ENCODE peak calls at places on chromosomes 11 and 22, in five cellular contexts. One of them, this sample, is unnamed. For H3K4me1, the result is how much of the 10 kb centered on the place peaks cover.

GRCh38 chr11:61967924-61968757 is 707 bp upstream of the FTH1 start:
- DNase-seq in K562: peak
- DNase-seq in SK-N-SH: peak
- DNase-seq in HepG2: peak
- DNase-seq in H1: no peak
- DNase-seq in this sample: no peak

GRCh38 chr11:74412733-74413359 is 14.6 kb upstream of the PGM2L1 start:
- DNase-seq in K562: no peak
- DNase-seq in SK-N-SH: no peak
- DNase-seq in HepG2: no peak
- DNase-seq in H1: no peak
- DNase-seq in this sample: no peak

GRCh38 chr22:23509571-23510302 is 70.4 kb downstream of the IGLL1 start:
- DNase-seq in K562: no peak
- DNase-seq in SK-N-SH: no peak
- DNase-seq in HepG2: no peak
- DNase-seq in H1: no peak
- DNase-seq in this sample: no peak

GRCh38 chr11:98227266-98227665 is 793.5 kb upstream of the CNTN5 start:
- DNase-seq in K562: no peak
- DNase-seq in SK-N-SH: no peak
- DNase-seq in HepG2: no peak
- DNase-seq in H1: no peak
- DNase-seq in this sample: no peak

GRCh38 chr11:35487532-35488078 is 37.8 kb downstream of the PAMR1 start:
- DNase-seq in K562: peak
- DNase-seq in SK-N-SH: peak
- DNase-seq in HepG2: peak
- DNase-seq in H1: peak
- DNase-seq in this sample: no peak

GRCh38 chr11:80424012-80424695 is 983.3 kb upstream of the TENM4 start:
- DNase-seq in K562: no peak
- DNase-seq in SK-N-SH: no peak
- DNase-seq in HepG2: no peak
- DNase-seq in H1: no peak
- DNase-seq in this sample: no peak

GRCh38 chr11:125724125-125724524 is 22.0 kb upstream of the PATE1 start:
- DNase-seq in K562: peak
- DNase-seq in SK-N-SH: no peak
- DNase-seq in HepG2: peak
- DNase-seq in H1: no peak
- DNase-seq in this sample: peak

GRCh38 chr11:69648679-69649575 is 8.0 kb downstream of the CCND1 start:
- DNase-seq in K562: no peak
- DNase-seq in SK-N-SH: no peak
- DNase-seq in HepG2: no peak
- DNase-seq in H1: no peak
- DNase-seq in this sample: no peak

GRCh38 chr11:32960553-32961164 is 55.0 kb upstream of the DEPDC7 start:
- DNase-seq in K562: peak
- DNase-seq in SK-N-SH: peak
- DNase-seq in HepG2: peak
- DNase-seq in H1: no peak
- DNase-seq in this sample: peak

GRCh38 chr11:65649656-65650546 is 12.0 kb downstream of the SIPA1 start:
- DNase-seq in K562: no peak
- DNase-seq in SK-N-SH: no peak
- DNase-seq in HepG2: no peak
- DNase-seq in H1: no peak
- DNase-seq in this sample: no peak

GRCh38 chr22:41598081-41598480 is 8.4 kb upstream of the PMM1 start:
- DNase-seq in K562: peak
- DNase-seq in SK-N-SH: no peak
- DNase-seq in HepG2: no peak
- DNase-seq in H1: no peak
- DNase-seq in this sample: no peak

GRCh38 chr11:9273430-9274336 is 8.5 kb upstream of the DENND5A start:
- DNase-seq in K562: no peak
- DNase-seq in SK-N-SH: no peak
- DNase-seq in HepG2: no peak
- DNase-seq in H1: no peak
- DNase-seq in this sample: no peak

GRCh38 chr11:78223320-78223954 is 34.7 kb downstream of the USP35 start:
- DNase-seq in K562: no peak
- DNase-seq in SK-N-SH: no peak
- DNase-seq in HepG2: no peak
- DNase-seq in H1: no peak
- DNase-seq in this sample: no peak

GRCh38 chr22:40224702-40225101 is 47.0 kb downstream of the TNRC6B start:
- DNase-seq in K562: no peak
- DNase-seq in SK-N-SH: no peak
- DNase-seq in HepG2: no peak
- DNase-seq in H1: no peak
- DNase-seq in this sample: no peak

GRCh38 chr11:119368121-119369034 is 13.1 kb downstream of the USP2 start:
- DNase-seq in K562: peak
- DNase-seq in SK-N-SH: peak
- DNase-seq in HepG2: peak
- DNase-seq in H1: no peak
- DNase-seq in this sample: no peak

GRCh38 chr11:7490054-7490453 is 4.7 kb downstream of the OLFML1 start:
- DNase-seq in K562: no peak
- DNase-seq in SK-N-SH: no peak
- DNase-seq in HepG2: no peak
- DNase-seq in H1: no peak
- DNase-seq in this sample: no peak

GRCh38 chr11:83521647-83522596 is 235.8 kb upstream of the CCDC90B start:
- DNase-seq in K562: peak
- DNase-seq in SK-N-SH: peak
- DNase-seq in HepG2: peak
- DNase-seq in H1: no peak
- DNase-seq in this sample: no peak

GRCh38 chr11:57180141-57180561 is 1.6 kb upstream of the LRRC55 start:
- DNase-seq in K562: no peak
- DNase-seq in SK-N-SH: no peak
- DNase-seq in HepG2: no peak
- DNase-seq in H1: peak
- DNase-seq in this sample: no peak

GRCh38 chr22:46064236-46064965 is 85.9 kb upstream of the PPARA start:
- DNase-seq in K562: no peak
- DNase-seq in SK-N-SH: peak
- DNase-seq in HepG2: no peak
- DNase-seq in H1: no peak
- DNase-seq in this sample: no peak

GRCh38 chr11:113664981-113665710 is 41.0 kb downstream of the TMPRSS5 start:
- DNase-seq in K562: peak
- DNase-seq in SK-N-SH: no peak
- DNase-seq in HepG2: peak
- DNase-seq in H1: no peak
- DNase-seq in this sample: no peak

GRCh38 chr22:39727541-39727940 is 157.0 kb downstream of the CACNA1I start:
- DNase-seq in K562: no peak
- DNase-seq in SK-N-SH: no peak
- DNase-seq in HepG2: no peak
- DNase-seq in H1: peak
- DNase-seq in this sample: peak

GRCh38 chr11:68354181-68354872 is 41.9 kb downstream of the LRP5 start:
- DNase-seq in K562: no peak
- DNase-seq in SK-N-SH: no peak
- DNase-seq in HepG2: no peak
- DNase-seq in H1: no peak
- DNase-seq in this sample: peak

GRCh38 chr22:43411040-43411919 is 534 bp upstream of the MPPED1 start:
- DNase-seq in K562: no peak
- DNase-seq in SK-N-SH: peak
- DNase-seq in HepG2: no peak
- DNase-seq in H1: no peak
- DNase-seq in this sample: no peak

GRCh38 chr11:69771466-69771865 is 3.7 kb downstream of the FGF4 start:
- DNase-seq in K562: no peak
- DNase-seq in SK-N-SH: no peak
- DNase-seq in HepG2: no peak
- DNase-seq in H1: no peak
- DNase-seq in this sample: no peak

GRCh38 chr11:79076526-79077115 is 364.2 kb downstream of the TENM4 start:
- DNase-seq in K562: peak
- DNase-seq in SK-N-SH: peak
- DNase-seq in HepG2: peak
- DNase-seq in H1: no peak
- DNase-seq in this sample: peak

GRCh38 chr22:22552630-22553029 is 6.4 kb downstream of the PRAME start:
- DNase-seq in K562: peak
- DNase-seq in SK-N-SH: peak
- DNase-seq in HepG2: peak
- DNase-seq in H1: no peak
- DNase-seq in this sample: peak

GRCh38 chr11:121053244-121053643 is 29.3 kb downstream of the TBCEL start:
- DNase-seq in K562: no peak
- DNase-seq in SK-N-SH: no peak
- DNase-seq in HepG2: no peak
- DNase-seq in H1: no peak
- DNase-seq in this sample: no peak

GRCh38 chr11:121055076-121055475 is 31.2 kb downstream of the TBCEL start:
- DNase-seq in K562: no peak
- DNase-seq in SK-N-SH: no peak
- DNase-seq in HepG2: no peak
- DNase-seq in H1: no peak
- DNase-seq in this sample: no peak

GRCh38 chr11:121058941-121059340 is 35.0 kb downstream of the TBCEL start:
- DNase-seq in K562: no peak
- DNase-seq in SK-N-SH: no peak
- DNase-seq in HepG2: no peak
- DNase-seq in H1: no peak
- DNase-seq in this sample: no peak

GRCh38 chr11:121057922-121058321 is 34.0 kb downstream of the TBCEL start:
- DNase-seq in K562: no peak
- DNase-seq in SK-N-SH: no peak
- DNase-seq in HepG2: no peak
- DNase-seq in H1: no peak
- DNase-seq in this sample: no peak

DNA sequence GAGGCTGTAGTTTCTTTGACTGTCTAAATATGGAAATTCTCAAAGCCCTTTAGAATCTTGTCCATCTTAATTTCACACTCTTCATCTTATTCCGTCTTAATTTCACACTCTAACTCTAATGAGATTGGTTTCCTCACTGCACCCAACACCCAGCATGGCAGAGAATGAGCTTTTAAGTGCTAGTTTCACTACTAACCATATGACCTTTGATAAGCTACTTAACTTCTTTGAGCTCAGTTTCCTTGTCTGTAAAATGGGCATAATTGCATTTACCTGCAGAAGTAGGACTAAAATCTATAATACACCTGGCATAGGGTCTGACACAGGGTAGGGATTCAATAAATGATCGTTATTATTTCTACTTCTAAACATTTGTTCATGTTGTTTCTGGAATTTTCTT is 30.4 kb downstream of the TBCEL start:
- DNase-seq in K562: no peak
- DNase-seq in SK-N-SH: no peak
- DNase-seq in HepG2: no peak
- DNase-seq in H1: no peak
- DNase-seq in this sample: no peak
- TF ChIP-seq CHD2 in K562: no peak
- TF ChIP-seq CHD2 in SK-N-SH: no peak
- TF ChIP-seq CHD2 in HepG2: no peak
- TF ChIP-seq CHD2 in H1: no peak
- TF ChIP-seq CHD2 in this sample: no peak

GRCh38 chr11:93330446-93330984 is at the start of gene DEUP1:
- DNase-seq in K562: peak
- DNase-seq in SK-N-SH: peak
- DNase-seq in HepG2: no peak
- DNase-seq in H1: peak
- DNase-seq in this sample: no peak
- H3K4me1 ChIP-seq in K562: under half
- H3K4me1 ChIP-seq in SK-N-SH: under half
- H3K4me1 ChIP-seq in HepG2: under half
- H3K4me1 ChIP-seq in H1: under half
- H3K4me1 ChIP-seq in this sample: under half

GRCh38 chr11:30392221-30392784 is 69.4 kb downstream of the ARL14EP start:
- DNase-seq in K562: no peak
- DNase-seq in SK-N-SH: no peak
- DNase-seq in HepG2: no peak
- DNase-seq in H1: no peak
- DNase-seq in this sample: no peak

GRCh38 chr11:30387891-30388861 is 65.3 kb downstream of the ARL14EP start:
- DNase-seq in K562: no peak
- DNase-seq in SK-N-SH: no peak
- DNase-seq in HepG2: no peak
- DNase-seq in H1: no peak
- DNase-seq in this sample: no peak

GRCh38 chr11:30395751-30396150 is 72.8 kb downstream of the ARL14EP start:
- DNase-seq in K562: no peak
- DNase-seq in SK-N-SH: no peak
- DNase-seq in HepG2: no peak
- DNase-seq in H1: no peak
- DNase-seq in this sample: no peak

DNA sequence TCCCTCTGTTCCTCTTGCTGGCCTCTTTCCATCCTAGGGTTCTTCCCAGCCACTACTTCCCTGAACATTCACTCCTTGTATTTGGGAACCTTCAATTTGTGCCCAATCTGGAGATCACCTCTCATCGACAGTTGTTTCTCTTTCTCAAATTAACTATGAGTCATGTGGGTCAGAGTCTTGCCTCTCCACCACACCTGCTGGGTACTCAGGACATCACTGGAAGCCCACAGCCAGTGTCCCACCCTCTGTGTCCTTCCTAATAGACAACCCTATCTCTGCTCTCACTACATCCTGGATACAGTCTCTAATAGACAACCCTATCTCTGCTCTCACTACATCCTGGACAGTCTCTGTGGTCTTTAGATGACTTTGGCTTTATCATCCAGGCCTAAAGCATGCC is 70.1 kb downstream of the ARL14EP start:
- DNase-seq in K562: no peak
- DNase-seq in SK-N-SH: no peak
- DNase-seq in HepG2: no peak
- DNase-seq in H1: no peak
- DNase-seq in this sample: no peak
- TF ChIP-seq CHD2 in K562: no peak
- TF ChIP-seq CHD2 in SK-N-SH: no peak
- TF ChIP-seq CHD2 in HepG2: no peak
- TF ChIP-seq CHD2 in H1: no peak
- TF ChIP-seq CHD2 in this sample: no peak

DNA sequence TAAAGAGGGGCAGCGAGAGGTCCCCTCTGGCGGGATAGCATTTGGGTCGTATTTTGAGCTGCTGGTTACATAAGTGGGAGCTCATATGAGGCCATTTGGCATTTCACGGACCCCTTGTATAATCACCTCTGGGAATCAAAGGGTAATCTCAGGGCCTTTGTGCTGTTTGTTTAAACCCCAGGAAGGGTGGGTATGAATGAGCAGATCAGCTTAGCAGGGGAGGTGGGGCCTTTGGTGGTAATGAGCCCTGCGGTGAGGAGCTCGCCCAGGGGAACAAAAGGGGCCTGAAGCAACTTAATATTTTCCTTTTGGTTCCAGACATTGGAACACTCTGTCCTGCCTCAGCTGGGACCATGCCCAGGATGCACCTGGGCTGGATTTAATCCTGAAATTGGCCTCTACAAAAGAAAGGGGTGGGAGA is 10.2 kb downstream of the TSKU start:
- DNase-seq in K562: no peak
- DNase-seq in SK-N-SH: peak
- DNase-seq in HepG2: peak
- DNase-seq in H1: no peak
- DNase-seq in this sample: no peak
- H3K4me1 ChIP-seq in K562: under half
- H3K4me1 ChIP-seq in SK-N-SH: under half
- H3K4me1 ChIP-seq in HepG2: half or more
- H3K4me1 ChIP-seq in H1: under half
- H3K4me1 ChIP-seq in this sample: half or more